ENCODE peak calls at places on chromosomes 2 and 18, in ten cellular contexts. S is naive thymus-derived CD4-positive, alpha-beta T cell; Y is uterus; W is activated CD4-positive, CD25-positive, alpha-beta regulatory T cell; C is tibial nerve; A is iPS-NIHi11; I is dorsolateral prefrontal cortex; X is AML-193; E is endothelial cell; Z is amniotic epithelial cell. P is an unnamed sample.

GRCh38 chr2:74513605-74514367 is 464 bp upstream of the TLX2 start:
- DNase-seq in W (no peak), Z (no peak), I (no peak), X (no peak), C (no peak), Y (no peak), S (peak), A (peak), E (no peak), P (no peak)

GRCh38 chr2:191946471-191947182 is 99.7 kb upstream of the CAVIN2 start:
- DNase-seq in X (peak), Z (no peak), W (no peak), A (no peak), C (no peak), E (no peak), Y (no peak), S (no peak), I (no peak), P (no peak)

GRCh38 chr18:48108136-48108535 is 177.7 kb upstream of the SMAD2 start:
- DNase-seq in Y (no peak), C (no peak), W (no peak), I (no peak), E (no peak), A (no peak), S (no peak), X (no peak), Z (no peak), P (no peak)

GRCh38 chr2:202339052-202339870 is 36.9 kb upstream of the BMPR2 start:
- DNase-seq in X (no peak), C (no peak), A (no peak), S (no peak), E (no peak), W (no peak), I (no peak), Z (no peak), Y (no peak), P (no peak)

GRCh38 chr2:39942970-39943369 is 163.9 kb upstream of the THUMPD2 start:
- DNase-seq in E (no peak), S (no peak), W (no peak), C (no peak), I (no peak), Z (peak), Y (no peak), X (no peak), A (no peak), P (no peak)

GRCh38 chr2:175836361-175836760 is 165.7 kb downstream of the LNPK start:
- DNase-seq in S (no peak), C (no peak), I (no peak), X (no peak), E (no peak), Z (no peak), W (no peak), A (no peak), Y (no peak), P (no peak)

GRCh38 chr2:241035142-241035817 is 36.9 kb downstream of the SNED1 start:
- DNase-seq in E (no peak), X (no peak), S (no peak), C (no peak), Y (no peak), Z (no peak), A (peak), W (no peak), I (no peak), P (no peak)

GRCh38 chr2:10995366-10995970 is 83.7 kb downstream of the KCNF1 start:
- DNase-seq in Z (no peak), S (no peak), Y (no peak), C (no peak), X (no peak), W (no peak), E (no peak), I (no peak), A (no peak), P (no peak)

GRCh38 chr2:195124391-195125079 is 532.5 kb upstream of the SLC39A10 start:
- DNase-seq in A (no peak), S (no peak), Y (no peak), C (no peak), X (no peak), Z (no peak), E (no peak), I (no peak), W (no peak), P (no peak)

GRCh38 chr2:32865399-32866068 is 81.2 kb upstream of the LTBP1 start:
- DNase-seq in S (no peak), W (no peak), Z (peak), C (no peak), I (no peak), A (no peak), Y (no peak), X (no peak), E (no peak), P (no peak)

GRCh38 chr18:37124511-37124910 is 295.6 kb downstream of the KIAA1328 start:
- DNase-seq in Z (no peak), X (no peak), S (no peak), A (no peak), W (no peak), I (no peak), C (no peak), Y (no peak), E (no peak), P (no peak)

GRCh38 chr2:205714789-205715411 is 32.6 kb downstream of the NRP2 start:
- DNase-seq in C (no peak), I (no peak), E (no peak), Y (no peak), Z (peak), X (no peak), W (no peak), S (no peak), A (no peak), P (no peak)

GRCh38 chr2:98158305-98158704 is 71.3 kb downstream of the VWA3B start:
- DNase-seq in Y (no peak), S (no peak), I (no peak), E (no peak), Z (peak), A (no peak), W (no peak), X (no peak), C (no peak), P (no peak)

GRCh38 chr2:174477772-174478171 is 9.1 kb downstream of the GPR155 start:
- DNase-seq in Y (no peak), C (no peak), S (no peak), W (no peak), E (no peak), Z (no peak), I (no peak), A (no peak), X (no peak), P (no peak)

GRCh38 chr2:158317642-158318041 is 138.9 kb downstream of the CCDC148 start:
- DNase-seq in X (no peak), W (no peak), Y (no peak), Z (no peak), I (no peak), C (no peak), A (no peak), S (no peak), E (no peak), P (no peak)

GRCh38 chr2:177169810-177170514 is 42.6 kb upstream of the HNRNPA3 start:
- DNase-seq in A (no peak), Y (no peak), E (no peak), X (no peak), I (no peak), C (no peak), W (no peak), Z (no peak), S (no peak), P (no peak)